ENCODE peak calls at places on chromosomes 13 and 19, in four cellular contexts. K is A549, O is upper lobe of left lung, L is K562. W is an unnamed sample.

GRCh38 chr13:20206065-20206725 is 13.5 kb upstream of the GJB2 start:
- ATAC-seq in K (no peak), O (no peak), L (no peak), W (no peak)

GRCh38 chr13:81171065-81171647 is 830.2 kb upstream of the SPRY2 start:
- ATAC-seq in K (peak), L (no peak), O (no peak), W (no peak)

GRCh38 chr13:80132741-80133601 is 208.0 kb downstream of the SPRY2 start:
- ATAC-seq in K (peak), L (no peak), O (peak), W (peak)

GRCh38 chr19:558770-559439 is 13.5 kb upstream of the BSG start:
- ATAC-seq in O (no peak), K (no peak), L (no peak), W (no peak)

GRCh38 chr13:33554919-33555791 is 262.8 kb upstream of the RFC3 start:
- ATAC-seq in K (no peak), O (no peak), L (no peak), W (no peak)

GRCh38 chr19:35731779-35732405 is 10.4 kb downstream of the IGFLR1 start:
- ATAC-seq in L (no peak), O (no peak), K (no peak), W (no peak)

GRCh38 chr19:46213156-46213555 is 16.4 kb upstream of the IGFL1 start:
- ATAC-seq in O (no peak), K (peak), L (no peak), W (no peak)

GRCh38 chr19:58477871-58478270 is 1.7 kb downstream of the ZNF446 start:
- ATAC-seq in K (no peak), O (no peak), L (no peak), W (no peak)

GRCh38 chr19:3836887-3837286 is 32.0 kb downstream of the ZFR2 start:
- ATAC-seq in K (no peak), L (no peak), O (no peak), W (no peak)

GRCh38 chr13:44238011-44238421 is 135.6 kb upstream of the SERP2 start:
- ATAC-seq in K (no peak), L (no peak), O (no peak), W (no peak)

GRCh38 chr19:46648070-46648960 is 12.3 kb upstream of the GNG8 start:
- ATAC-seq in O (peak), L (no peak), K (no peak), W (no peak)

GRCh38 chr19:6278740-6279619 is 795 bp downstream of the MLLT1 start:
- ATAC-seq in O (no peak), K (peak), L (peak), W (no peak)

GRCh38 chr13:97574926-97575325 is 141.0 kb downstream of the RAP2A start:
- ATAC-seq in L (peak), K (peak), O (peak), W (no peak)

GRCh38 chr19:56822755-56823154 is 17.8 kb downstream of the PEG3 start:
- ATAC-seq in L (no peak), O (no peak), K (no peak), W (no peak)

GRCh38 chr13:18996221-18996620 is 185.4 kb downstream of the TUBA3C start:
- ATAC-seq in O (no peak), L (no peak), K (no peak), W (peak)

GRCh38 chr19:2720777-2721569 is at the start of gene DIRAS1:
- ATAC-seq in K (no peak), O (no peak), L (peak), W (no peak)

GRCh38 chr13:51644649-51645048 is 60.4 kb downstream of the WDFY2 start:
- ATAC-seq in O (peak), L (no peak), K (peak), W (peak)

GRCh38 chr19:15200575-15201364 is at the start of gene NOTCH3:
- ATAC-seq in K (no peak), O (peak), L (no peak), W (no peak)

GRCh38 chr19:42076375-42076944 is 494 bp downstream of the ZNF574 start:
- ATAC-seq in L (no peak), O (no peak), K (no peak), W (peak)

GRCh38 chr13:27985600-27985999 is 2.9 kb downstream of the URAD start:
- ATAC-seq in K (no peak), L (no peak), O (no peak), W (no peak)

GRCh38 chr19:49157445-49158224 is at the start of gene TRPM4:
- ATAC-seq in L (peak), O (peak), K (peak), W (peak)
- TF ChIP-seq EP300 in L (no peak), O (no peak), K (no peak), W (no peak)

DNA sequence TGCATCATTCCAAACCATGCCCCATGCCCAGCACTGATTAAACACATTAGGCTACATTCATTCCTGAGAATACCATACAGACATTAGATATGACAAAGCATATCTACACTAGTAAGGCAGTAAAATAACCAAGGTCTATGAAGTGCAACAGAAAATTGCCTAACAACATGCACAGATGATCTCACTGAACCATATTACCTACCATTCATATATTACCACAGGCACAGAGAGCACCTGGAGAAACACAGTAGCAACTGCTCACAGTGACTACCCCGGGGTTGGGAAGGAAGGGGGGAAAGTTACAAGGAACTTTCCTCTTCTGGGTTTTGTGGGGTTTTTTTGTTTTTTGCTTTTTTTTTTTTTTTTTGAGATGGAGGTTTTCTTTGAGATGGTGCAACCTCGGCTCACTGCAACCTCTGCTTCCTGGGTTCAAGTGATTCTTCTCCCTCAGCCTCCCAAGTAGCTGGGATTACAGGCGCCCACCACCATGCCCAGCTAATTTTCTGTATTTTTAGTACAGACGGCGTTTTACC is 669.6 kb downstream of the UQCRFS1 start:
- ATAC-seq in K (no peak), L (peak), O (no peak), W (no peak)
- H3K4me3 ChIP-seq in K (no peak), L (peak), O (no peak), W (no peak)

DNA sequence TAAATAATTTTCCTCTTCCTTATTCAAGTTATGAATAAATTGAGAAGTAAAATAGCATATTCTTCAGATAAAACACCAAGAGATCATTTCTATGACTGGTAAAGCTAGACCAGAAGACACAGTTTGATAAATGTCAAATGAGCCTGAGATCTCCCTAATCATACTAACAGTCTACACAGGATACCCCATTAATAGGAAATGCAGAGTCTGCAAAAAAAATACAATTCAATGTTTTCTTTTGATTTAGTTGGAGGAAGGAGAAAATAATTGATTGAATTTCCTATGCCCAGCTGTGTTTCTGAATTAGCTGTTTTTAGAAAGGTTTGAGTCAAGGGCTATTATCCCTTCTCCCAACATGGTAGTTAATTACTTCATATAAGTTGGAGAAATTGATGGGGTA is 734.6 kb upstream of the SLITRK1 start:
- ATAC-seq in K (no peak), L (no peak), O (no peak), W (no peak)
- TF ChIP-seq EP300 in K (no peak), L (no peak), O (no peak), W (no peak)

GRCh38 chr19:40280608-40281221 is 4.4 kb downstream of the AKT2 start:
- ATAC-seq in K (no peak), L (no peak), O (no peak), W (no peak)
- H3K4me3 ChIP-seq in K (no peak), L (no peak), O (no peak), W (no peak)

GRCh38 chr13:39524795-39525194 is 78.2 kb downstream of the LHFPL6 start:
- ATAC-seq in L (no peak), K (no peak), O (no peak), W (no peak)

GRCh38 chr13:39527301-39527700 is 75.7 kb downstream of the LHFPL6 start:
- ATAC-seq in L (no peak), O (no peak), K (no peak), W (no peak)

GRCh38 chr13:39527961-39528720 is 74.9 kb downstream of the LHFPL6 start:
- ATAC-seq in K (peak), O (peak), L (no peak), W (no peak)

GRCh38 chr13:39522329-39522728 is 80.7 kb downstream of the LHFPL6 start:
- ATAC-seq in O (no peak), L (no peak), K (no peak), W (no peak)

DNA sequence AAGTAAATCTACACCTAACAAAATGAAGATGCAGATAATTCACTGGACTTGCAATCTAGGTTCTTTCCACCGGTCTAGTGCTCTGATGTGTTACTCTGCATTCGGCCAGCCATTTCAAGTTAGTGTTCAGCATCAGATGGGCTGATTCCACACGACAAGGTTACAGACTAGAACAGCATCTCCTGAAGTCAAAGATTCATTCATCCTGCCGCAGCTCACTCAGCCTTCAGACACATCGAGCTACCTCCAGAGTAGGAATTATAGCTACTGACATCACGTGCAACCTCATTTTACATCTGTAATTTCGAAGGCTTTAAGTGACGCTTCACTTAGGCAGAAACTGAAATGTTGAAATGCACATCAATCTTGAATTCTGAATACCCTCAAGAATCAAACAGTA is 76.5 kb downstream of the LHFPL6 start:
- ATAC-seq in L (no peak), O (no peak), K (no peak), W (no peak)
- TF ChIP-seq EP300 in L (no peak), O (no peak), K (no peak), W (no peak)

DNA sequence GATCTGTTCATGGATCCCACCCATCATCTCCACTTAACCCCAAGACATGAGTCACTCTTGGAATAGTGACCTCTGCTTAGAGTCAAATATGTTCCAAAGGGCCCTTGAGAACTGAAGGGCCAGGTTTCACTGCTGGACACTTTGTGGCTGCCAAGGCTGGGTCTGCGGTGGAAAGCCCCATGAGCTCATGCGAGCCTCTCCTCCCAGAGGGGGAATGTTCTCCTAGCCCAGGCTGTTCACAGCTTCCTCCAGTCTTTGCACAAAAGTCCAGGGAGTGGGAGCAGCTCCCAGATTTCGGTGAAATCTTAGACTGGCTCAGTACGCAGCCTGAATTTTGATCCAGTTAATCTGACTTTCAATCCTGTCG is 732 bp upstream of the DCLK1 start:
- ATAC-seq in O (peak), K (no peak), L (no peak), W (peak)
- H3K4me3 ChIP-seq in O (no peak), K (no peak), L (no peak), W (peak)

GRCh38 chr19:18518639-18519038 is 3.2 kb downstream of the ELL start:
- ATAC-seq in O (no peak), L (no peak), K (no peak), W (no peak)

GRCh38 chr19:18522124-18522861 is 423 bp upstream of the ELL start:
- ATAC-seq in O (peak), K (peak), L (peak), W (peak)

GRCh38 chr19:18521692-18522123 is at the start of gene ELL:
- ATAC-seq in L (peak), O (peak), K (peak), W (peak)

GRCh38 chr19:18520848-18521691 is 800 bp downstream of the ELL start:
- ATAC-seq in K (no peak), L (peak), O (no peak), W (no peak)

DNA sequence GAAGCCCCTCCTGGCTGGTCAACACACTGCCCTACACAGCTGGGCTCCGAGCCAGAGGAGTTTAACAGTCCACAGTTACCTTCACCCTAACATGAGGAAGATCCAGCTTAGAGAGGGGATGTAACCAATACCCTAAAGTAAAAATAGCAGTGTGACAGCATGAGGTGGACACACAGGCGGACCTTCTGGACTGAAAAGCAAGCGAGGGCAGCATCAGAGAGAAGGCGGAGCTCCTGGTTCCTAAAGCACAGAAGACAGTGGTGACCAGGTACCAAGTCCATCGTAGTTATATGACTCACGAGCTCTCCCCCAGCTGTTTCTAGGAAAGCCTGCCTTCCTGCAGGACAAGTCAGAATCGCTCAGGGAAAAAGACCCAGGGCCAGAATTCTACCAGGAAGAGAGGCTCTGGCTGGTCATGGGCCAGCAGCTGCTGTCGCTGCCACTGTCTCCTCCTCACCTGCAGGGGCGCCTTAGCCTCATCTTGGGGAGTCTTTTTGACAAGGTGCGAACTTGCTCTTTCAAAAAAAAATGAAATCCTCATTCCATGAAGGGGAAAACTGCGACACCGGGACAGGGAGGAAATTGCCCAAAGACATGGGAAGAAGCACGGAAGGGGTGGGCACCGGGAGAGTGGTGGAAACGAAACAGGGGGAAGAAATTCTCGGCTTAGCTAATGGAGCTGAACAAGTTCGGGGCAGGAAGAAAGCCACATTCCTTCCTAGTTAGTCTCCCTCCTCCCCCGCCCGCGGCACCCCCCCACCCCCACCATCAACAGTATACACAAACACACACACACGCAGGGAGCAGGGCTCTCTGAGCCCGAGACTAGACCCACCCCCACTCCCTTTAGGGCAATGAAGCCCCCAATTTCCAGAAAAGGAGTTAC is 1.7 kb downstream of the ELL start:
- ATAC-seq in L (peak), K (peak), O (peak), W (no peak)
- TF ChIP-seq EP300 in L (no peak), K (no peak), O (no peak), W (no peak)

DNA sequence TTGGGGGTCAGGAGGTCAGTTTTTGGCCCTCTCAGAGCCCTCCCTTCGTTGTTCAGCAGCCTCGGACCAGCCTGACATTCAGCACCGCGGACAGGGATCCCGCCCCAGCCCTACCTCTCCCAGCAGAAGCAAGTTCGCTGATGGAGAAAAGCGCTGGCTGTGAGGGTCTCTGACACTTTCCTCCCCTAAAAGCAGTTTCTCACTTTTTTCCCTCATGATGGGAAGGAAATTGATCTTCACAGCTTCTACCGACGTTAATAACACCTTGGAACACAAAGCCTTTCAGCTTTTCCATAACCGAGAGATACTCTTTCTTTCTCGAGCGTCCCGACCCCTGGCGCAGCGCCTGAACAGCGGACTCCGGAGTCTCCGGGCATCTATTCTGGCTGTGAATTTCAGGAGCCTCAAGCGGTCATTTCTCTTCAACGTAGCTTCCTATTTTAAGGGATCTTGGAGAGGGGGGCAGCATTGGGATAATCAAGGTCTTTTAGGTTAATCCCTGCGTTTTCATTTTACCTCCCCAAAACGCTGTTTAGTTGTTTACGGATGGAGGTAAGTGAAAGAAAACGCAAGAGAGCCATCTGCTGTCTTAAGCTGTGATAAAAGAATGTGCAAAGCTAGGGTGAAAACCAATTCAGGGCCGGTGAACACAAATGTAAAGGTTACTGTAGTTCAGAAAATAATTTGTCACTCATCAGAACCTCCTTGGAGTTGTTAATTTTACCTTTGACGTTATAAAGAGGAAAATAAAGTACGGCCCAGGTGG is 467.2 kb downstream of the ITGBL1 start:
- ATAC-seq in O (peak), L (no peak), K (no peak), W (no peak)
- H3K4me3 ChIP-seq in O (no peak), L (no peak), K (no peak), W (peak)

GRCh38 chr13:110225609-110226008 is 81.3 kb downstream of the COL4A1 start:
- ATAC-seq in O (no peak), L (no peak), K (no peak), W (no peak)

GRCh38 chr13:110218601-110219201 is 88.3 kb downstream of the COL4A1 start:
- ATAC-seq in K (no peak), O (no peak), L (no peak), W (no peak)

GRCh38 chr13:110217811-110218210 is 89.1 kb downstream of the COL4A1 start:
- ATAC-seq in L (no peak), K (no peak), O (no peak), W (no peak)

GRCh38 chr13:110225007-110225406 is 82.0 kb downstream of the COL4A1 start:
- ATAC-seq in L (no peak), K (no peak), O (no peak), W (no peak)

GRCh38 chr13:110221331-110221730 is 85.6 kb downstream of the COL4A1 start:
- ATAC-seq in O (peak), L (no peak), K (no peak), W (peak)
- TF ChIP-seq EP300 in O (no peak), L (no peak), K (no peak), W (no peak)

W was measured in gastroesophageal sphincter.